ENCODE peak calls at places on chromosomes 1 and 21, in seven cellular contexts. L is iris pigment epithelial cell, J is NCI-H2171, T is nephron progenitor cell, R is heart left ventricle, B is brain microvascular endothelial cell, P is epithelial cell of esophagus. S is an unnamed sample.

GRCh38 chr1:241212624-241213023 is 144.4 kb downstream of the RGS7 start:
- DNase-seq in L (no peak), J (no peak), T (no peak), R (no peak), B (no peak), P (no peak), S (no peak)

GRCh38 chr1:86517336-86517735 is 29.5 kb upstream of the CLCA4 start:
- DNase-seq in L (no peak), J (no peak), T (no peak), R (no peak), B (no peak), P (peak; percentile 89), S (no peak)

GRCh38 chr1:207990455-207990854 is 79.5 kb upstream of the CD34 start:
- DNase-seq in L (no peak), J (no peak), T (no peak), R (no peak), B (no peak), P (no peak), S (no peak)

GRCh38 chr1:247360116-247360898 is 28.6 kb upstream of the ZNF496 start:
- DNase-seq in L (no peak), J (no peak), T (no peak), R (no peak), B (no peak), P (no peak), S (no peak)

GRCh38 chr1:83845437-83846071 is 153.4 kb downstream of the TTLL7 start:
- DNase-seq in L (peak; percentile 12), J (no peak), T (no peak), R (no peak), B (no peak), P (peak; percentile 32), S (no peak)

GRCh38 chr1:87149166-87150065 is 179.3 kb upstream of the LMO4 start:
- DNase-seq in L (peak; percentile 40), J (no peak), T (no peak), R (no peak), B (no peak), P (peak; percentile 70), S (no peak)

GRCh38 chr21:34768326-34768725 is 99.5 kb downstream of the CLIC6 start:
- DNase-seq in L (no peak), J (no peak), T (no peak), R (no peak), B (no peak), P (no peak), S (no peak)

GRCh38 chr1:92168657-92169056 is 49.1 kb upstream of the C1orf146 start:
- DNase-seq in L (peak; percentile 15), J (no peak), T (no peak), R (no peak), B (no peak), P (no peak), S (no peak)

GRCh38 chr21:17726047-17726446 is 93.1 kb downstream of the C21orf91 start:
- DNase-seq in L (peak; percentile 17), J (no peak), T (no peak), R (no peak), B (no peak), P (peak; percentile 31), S (no peak)

GRCh38 chr1:119828266-119828665 is 17.0 kb upstream of the REG4 start:
- DNase-seq in L (no peak), J (no peak), T (no peak), R (no peak), B (no peak), P (no peak), S (no peak)

GRCh38 chr1:119918301-119918700 is 22.0 kb upstream of the ADAM30 start:
- DNase-seq in L (no peak), J (no peak), T (no peak), R (no peak), B (no peak), P (no peak), S (no peak)

GRCh38 chr1:9593147-9593491 is 4.4 kb downstream of the TMEM201 start:
- DNase-seq in L (no peak), J (no peak), T (no peak), R (no peak), B (no peak), P (no peak), S (no peak)

GRCh38 chr1:200415693-200416593 is 6.1 kb upstream of the ZNF281 start:
- DNase-seq in L (peak; percentile 98), J (no peak), T (no peak), R (peak; percentile 61), B (peak; percentile 97), P (peak; percentile 97), S (peak; percentile 75)

GRCh38 chr1:16371725-16372124 is 4.7 kb downstream of the SZRD1 start:
- DNase-seq in L (peak; percentile 72), J (no peak), T (no peak), R (no peak), B (peak; percentile 60), P (peak; percentile 42), S (no peak)

GRCh38 chr1:237864338-237865244 is 26.1 kb downstream of the ZP4 start:
- DNase-seq in L (peak; percentile 20), J (no peak), T (peak; percentile 84), R (peak; percentile 75), B (peak; percentile 18), P (peak; percentile 32), S (peak; percentile 71)

GRCh38 chr1:71796044-71796443 is 486.3 kb downstream of the NEGR1 start:
- DNase-seq in L (no peak), J (peak; percentile 13), T (no peak), R (no peak), B (no peak), P (peak; percentile 31), S (no peak)

GRCh38 chr1:93178418-93178817 is 1.8 kb downstream of the TMED5 start:
- DNase-seq in L (peak; percentile 30), J (no peak), T (no peak), R (no peak), B (no peak), P (no peak), S (no peak)

GRCh38 chr21:28069446-28069845 is 923.2 kb downstream of the LTN1 start:
- DNase-seq in L (peak; percentile 86), J (no peak), T (no peak), R (no peak), B (peak; percentile 60), P (peak; percentile 5), S (no peak)

S was measured in sciatic nerve.